ENCODE peak calls at places on chromosomes 11 and 22, in seven cellular contexts. Y is GM23338, I is stomach, P is cardiac muscle cell, M is A673, O is H9, G is ovary. N is an unnamed sample.

GRCh38 chr11:71171024-71171423 is 81.4 kb downstream of the SHANK2 start:
- DNase-seq in Y (no peak), P (no peak), O (no peak), M (no peak), G (no peak), I (no peak), N (no peak)

GRCh38 chr11:75867778-75868374 is 52.9 kb downstream of the UVRAG start:
- DNase-seq in Y (peak; percentile 77), G (no peak), M (peak; percentile 68), I (peak; percentile 41), O (no peak), P (peak; percentile 70), N (peak; percentile 50)

GRCh38 chr11:27242591-27242990 is 120.4 kb downstream of the CCDC34 start:
- DNase-seq in M (peak; percentile 51), Y (no peak), O (no peak), I (no peak), P (peak; percentile 36), G (no peak), N (no peak)

GRCh38 chr11:80967649-80968048 is 1526.8 kb upstream of the TENM4 start:
- DNase-seq in P (no peak), O (no peak), G (no peak), Y (no peak), M (no peak), I (no peak), N (no peak)

GRCh38 chr22:31822523-31822922 is 68.7 kb downstream of the DEPDC5 start:
- DNase-seq in O (no peak), M (no peak), G (no peak), P (no peak), I (no peak), Y (no peak), N (no peak)

GRCh38 chr11:100816823-100817222 is 129.7 kb downstream of the ARHGAP42 start:
- DNase-seq in Y (no peak), P (peak; percentile 20), M (peak; percentile 46), O (no peak), G (no peak), I (no peak), N (no peak)

GRCh38 chr11:125701858-125702621 is 21.4 kb upstream of the ACRV1 start:
- DNase-seq in G (no peak), P (no peak), M (no peak), Y (peak; percentile 28), O (peak; percentile 58), I (no peak), N (no peak)

GRCh38 chr11:113021111-113021510 is 59.9 kb downstream of the NCAM1 start:
- DNase-seq in O (no peak), I (no peak), G (no peak), M (peak; percentile 23), Y (no peak), P (no peak), N (no peak)

GRCh38 chr11:73310661-73311393 is 2.8 kb downstream of the ARHGEF17 start:
- DNase-seq in P (no peak), I (no peak), Y (no peak), M (no peak), O (no peak), G (no peak), N (no peak)
- H3K4me1 ChIP-seq in P (peaks cover 51% of the 10 kb centered on the region), I (peaks cover 87% of the 10 kb centered on the region), Y (peaks cover 9% of the 10 kb centered on the region), M (peaks cover 53% of the 10 kb centered on the region), O (no peaks in the 10 kb centered on the region), G (peaks cover 52% of the 10 kb centered on the region), N (peaks cover 43% of the 10 kb centered on the region)

DNA sequence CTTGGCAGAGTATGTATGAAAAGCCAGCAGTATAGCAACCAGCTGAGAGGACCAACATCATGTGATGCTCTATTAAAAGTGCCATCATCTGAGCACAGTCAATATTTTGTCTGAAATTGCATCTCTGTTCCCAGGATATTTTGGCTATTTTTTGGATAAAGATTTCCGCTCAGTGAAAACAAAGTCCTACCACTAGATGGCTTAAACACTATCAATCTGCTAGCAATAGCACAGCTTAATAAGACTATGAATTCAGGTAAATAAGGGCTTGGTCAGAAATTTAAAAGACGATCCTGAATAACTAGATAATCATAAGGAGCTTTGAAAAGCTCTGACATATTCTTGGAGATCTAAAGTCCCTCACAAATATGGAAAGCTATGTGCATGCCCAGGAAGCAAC is 74.4 kb downstream of the MS4A13 start:
- DNase-seq in Y (peak; percentile 32), G (no peak), I (no peak), P (no peak), M (peak; percentile 11), O (no peak), N (no peak)
- TF ChIP-seq CTCF in Y (no peak), G (no peak), I (no peak), P (no peak), M (peak; percentile 55), O (peak; percentile 64), N (no peak)

DNA sequence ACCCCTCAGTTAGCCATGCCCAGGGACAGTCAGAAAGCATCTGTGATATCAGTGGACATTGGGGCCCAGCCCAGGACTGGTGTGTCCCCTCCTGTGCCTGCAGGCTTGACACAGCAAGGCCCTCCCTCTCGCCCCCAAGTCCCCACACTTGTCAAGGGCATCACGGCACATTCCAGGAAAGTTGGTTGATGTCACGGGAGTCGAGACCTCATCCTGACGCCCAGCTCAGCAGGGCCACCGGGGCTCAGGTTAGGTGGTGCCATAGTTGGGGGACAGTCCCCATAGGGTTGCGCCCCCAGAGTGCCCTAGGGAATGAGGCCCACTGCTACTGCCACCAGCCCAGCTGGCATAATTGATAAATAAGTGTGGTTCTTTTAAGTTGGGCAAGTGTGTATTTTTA is 28.3 kb upstream of the GRAMD4 start:
- DNase-seq in Y (no peak), G (no peak), P (no peak), M (no peak), O (no peak), I (no peak), N (no peak)
- H3K4me1 ChIP-seq in Y (no peaks in the 10 kb centered on the region), G (peaks cover 2% of the 10 kb centered on the region), P (peaks cover 59% of the 10 kb centered on the region), M (no peaks in the 10 kb centered on the region), O (no peaks in the 10 kb centered on the region), I (peaks cover 70% of the 10 kb centered on the region), N (peaks cover 8% of the 10 kb centered on the region)

GRCh38 chr11:83866655-83867054 is 580.5 kb upstream of the CCDC90B start:
- DNase-seq in P (no peak), Y (no peak), M (no peak), I (no peak), G (no peak), O (no peak), N (no peak)
- TF ChIP-seq CTCF in P (no peak), Y (no peak), M (no peak), I (no peak), G (no peak), O (no peak), N (no peak)

GRCh38 chr11:18011633-18012313 is 1.1 kb downstream of the SERGEF start:
- DNase-seq in I (no peak), Y (no peak), M (peak; percentile 1), O (no peak), G (peak; percentile 21), P (no peak), N (no peak)
- H3K4me1 ChIP-seq in I (peaks cover 16% of the 10 kb centered on the region), Y (peaks cover 16% of the 10 kb centered on the region), M (no peaks in the 10 kb centered on the region), O (no peaks in the 10 kb centered on the region), G (peaks cover 4% of the 10 kb centered on the region), P (no peaks in the 10 kb centered on the region), N (no peaks in the 10 kb centered on the region)

GRCh38 chr22:20438066-20438677 is 547 bp upstream of the SCARF2 start:
- DNase-seq in Y (peak; percentile 65), M (no peak), G (no peak), P (peak; percentile 60), I (no peak), O (peak; percentile 57), N (no peak)

GRCh38 chr22:20439928-20440575 is 2.4 kb upstream of the SCARF2 start:
- DNase-seq in G (no peak), I (no peak), Y (no peak), O (no peak), P (no peak), M (no peak), N (no peak)

GRCh38 chr22:20439556-20439927 is 1.9 kb upstream of the SCARF2 start:
- DNase-seq in O (no peak), G (no peak), P (no peak), Y (no peak), M (no peak), I (no peak), N (no peak)

GRCh38 chr22:20437253-20438065 is at the start of gene SCARF2:
- DNase-seq in M (no peak), Y (peak; percentile 86), O (peak; percentile 70), I (no peak), P (peak; percentile 82), G (peak; percentile 86), N (no peak)

GRCh38 chr22:20438678-20439492 is 1.3 kb upstream of the SCARF2 start:
- DNase-seq in I (no peak), O (peak; percentile 57), Y (peak; percentile 65), P (no peak), G (peak; percentile 51), M (no peak), N (no peak)
- TF ChIP-seq CTCF in I (no peak), O (peak; percentile 49), Y (peak; percentile 54), P (peak; percentile 28), G (no peak), M (no peak), N (no peak)

GRCh38 chr11:12318791-12319733 is 58.3 kb upstream of the PARVA start:
- DNase-seq in M (peak; percentile 88), O (no peak), I (no peak), P (peak; percentile 58), Y (peak; percentile 9), G (no peak), N (no peak)
- H3K4me1 ChIP-seq in M (peaks cover 23% of the 10 kb centered on the region), O (peaks cover 5% of the 10 kb centered on the region), I (peaks cover 7% of the 10 kb centered on the region), P (no peaks in the 10 kb centered on the region), Y (peaks cover 26% of the 10 kb centered on the region), G (peaks cover 4% of the 10 kb centered on the region), N (no peaks in the 10 kb centered on the region)